ENCODE peak calls at places on chromosomes 13 and 19, in four cellular contexts. A is K562, W is GM12878, S is HepG2. G is an unnamed sample.
A peak's percentile ranks its signal among the peaks of the same experiment; 100 is the strongest.

GRCh38 chr13:60538566-60538965 is 141.5 kb downstream of the TDRD3 start:
- DNase-seq in A (no peak), S (no peak), W (no peak), G (no peak)

GRCh38 chr13:61695147-61695546 is 279.5 kb upstream of the PCDH20 start:
- DNase-seq in S (no peak), W (no peak), A (no peak), G (no peak)

GRCh38 chr19:3453840-3454239 is 26.5 kb downstream of the SMIM24 start:
- DNase-seq in W (no peak), A (no peak), S (no peak), G (no peak)

GRCh38 chr13:84097148-84097547 is 214.9 kb upstream of the SLITRK1 start:
- DNase-seq in A (no peak), S (no peak), W (no peak), G (no peak)

GRCh38 chr13:47216176-47216822 is 319.4 kb upstream of the HTR2A start:
- DNase-seq in A (no peak), S (no peak), W (no peak), G (no peak)

GRCh38 chr13:98771838-98772611 is 19.6 kb upstream of the SLC15A1 start:
- DNase-seq in A (no peak), W (no peak), S (no peak), G (no peak)

GRCh38 chr19:4388171-4389063 is 11.9 kb downstream of the SH3GL1 start:
- DNase-seq in W (no peak), S (no peak), A (no peak), G (no peak)

GRCh38 chr19:19817357-19817756 is 4.2 kb downstream of the ZNF506 start:
- DNase-seq in S (no peak), W (no peak), A (no peak), G (no peak)

GRCh38 chr19:1411255-1412191 is 4.1 kb downstream of the DAZAP1 start:
- DNase-seq in S (no peak), A (no peak), W (no peak), G (no peak)

GRCh38 chr13:78241278-78241919 is 322.8 kb upstream of the EDNRB start:
- DNase-seq in A (peak; percentile 11), S (peak; percentile 27), W (no peak), G (peak; percentile 85)

GRCh38 chr19:10800488-10800887 is 35.5 kb downstream of the TMED1 start:
- DNase-seq in S (no peak), W (no peak), A (no peak), G (no peak)

GRCh38 chr13:44300895-44301638 is 72.6 kb upstream of the SERP2 start:
- DNase-seq in A (no peak), S (no peak), W (peak; percentile 56), G (no peak)

GRCh38 chr13:54196684-54197083 is 1168.1 kb downstream of the OLFM4 start:
- DNase-seq in A (no peak), S (no peak), W (no peak), G (no peak)

GRCh38 chr19:15810335-15810734 is 5.1 kb downstream of the OR10H1 start:
- DNase-seq in W (no peak), S (peak; percentile 24), A (peak; percentile 47), G (no peak)

GRCh38 chr13:78060966-78061365 is 142.3 kb upstream of the EDNRB start:
- DNase-seq in A (no peak), S (no peak), W (no peak), G (no peak)

GRCh38 chr13:45178349-45179142 is 22.3 kb downstream of the KCTD4 start:
- DNase-seq in W (no peak), A (no peak), S (peak; percentile 53), G (peak; percentile 37)

GRCh38 chr13:97068964-97069815 is 74.9 kb upstream of the OXGR1 start:
- DNase-seq in W (no peak), A (no peak), S (no peak), G (no peak)

GRCh38 chr19:51327066-51327985 is 14.6 kb downstream of the VSIG10L start:
- DNase-seq in W (no peak), S (peak; percentile 59), A (peak; percentile 96), G (peak; percentile 92)

GRCh38 chr19:19534556-19535265 is 3.4 kb upstream of the CILP2 start:
- DNase-seq in S (no peak), W (no peak), A (no peak), G (no peak)

GRCh38 chr13:75628811-75629210 is 7.3 kb upstream of the LMO7 start:
- DNase-seq in A (no peak), S (no peak), W (no peak), G (no peak)

GRCh38 chr13:27839809-27840467 is 47.7 kb downstream of the GSX1 start:
- DNase-seq in W (no peak), S (no peak), A (no peak), G (no peak)

GRCh38 chr13:107765724-107766436 is 449.5 kb downstream of the LIG4 start:
- DNase-seq in S (no peak), A (no peak), W (no peak), G (no peak)

GRCh38 chr13:65913173-65913572 is 1317.0 kb downstream of the PCDH9 start:
- DNase-seq in W (no peak), S (no peak), A (no peak), G (no peak)

GRCh38 chr19:2751438-2751830 is 11.6 kb upstream of the SLC39A3 start:
- DNase-seq in A (no peak), W (no peak), S (no peak), G (no peak)

GRCh38 chr19:29539668-29540067 is 13.9 kb downstream of the VSTM2B start:
- DNase-seq in A (no peak), S (no peak), W (no peak), G (no peak)

GRCh38 chr13:111095911-111096501 is 19.1 kb upstream of the ARHGEF7 start:
- DNase-seq in A (no peak), W (no peak), S (no peak), G (no peak)

GRCh38 chr13:98466634-98467236 is 110.2 kb downstream of the STK24 start:
- DNase-seq in A (peak; percentile 63), W (no peak), S (peak; percentile 43), G (peak; percentile 65)

GRCh38 chr19:12159773-12160414 is 3.0 kb upstream of the ZNF136 start:
- DNase-seq in W (no peak), A (peak; percentile 54), S (no peak), G (no peak)

GRCh38 chr13:29693297-29693945 is 97.9 kb upstream of the SLC7A1 start:
- DNase-seq in S (no peak), A (no peak), W (no peak), G (no peak)

GRCh38 chr19:41330946-41331678 is 21.1 kb downstream of the CCDC97 start:
- DNase-seq in W (no peak), S (no peak), A (no peak), G (no peak)

GRCh38 chr13:36329355-36329754 is 16.8 kb downstream of the SPART start:
- DNase-seq in S (no peak), A (no peak), W (no peak), G (no peak)
- TF ChIP-seq TARDBP in S (no peak), A (no peak), W (no peak), G (no peak)

DNA sequence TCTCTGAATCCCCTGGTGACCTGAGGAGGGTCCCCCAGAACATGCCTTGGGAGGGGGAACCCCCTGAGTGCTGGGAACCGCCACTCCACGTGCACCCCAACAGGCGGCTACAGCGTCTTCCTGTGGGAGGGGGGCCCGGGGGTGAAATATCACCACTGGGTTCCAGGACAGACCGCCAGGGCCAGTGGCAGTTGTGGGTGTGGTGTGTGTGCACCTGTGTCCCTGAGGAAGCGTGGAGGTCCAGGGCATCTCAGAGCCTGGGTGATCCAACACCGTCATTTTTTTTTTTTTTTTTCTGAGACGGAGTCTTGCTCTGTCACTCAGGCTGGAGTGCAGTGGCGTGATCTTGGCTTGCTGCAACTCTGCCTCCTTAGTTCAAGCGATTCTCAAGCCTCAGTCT is 4.2 kb downstream of the ADGRE5 start:
- DNase-seq in A (peak; percentile 14), S (no peak), W (no peak), G (no peak)
- TF ChIP-seq TARDBP in A (no peak), S (no peak), W (no peak), G (no peak)

GRCh38 chr19:47539747-47540311 is 25.0 kb upstream of the NAPA start:
- DNase-seq in A (no peak), W (no peak), S (no peak), G (no peak)
- TF ChIP-seq TARDBP in A (no peak), W (no peak), S (no peak), G (no peak)

DNA sequence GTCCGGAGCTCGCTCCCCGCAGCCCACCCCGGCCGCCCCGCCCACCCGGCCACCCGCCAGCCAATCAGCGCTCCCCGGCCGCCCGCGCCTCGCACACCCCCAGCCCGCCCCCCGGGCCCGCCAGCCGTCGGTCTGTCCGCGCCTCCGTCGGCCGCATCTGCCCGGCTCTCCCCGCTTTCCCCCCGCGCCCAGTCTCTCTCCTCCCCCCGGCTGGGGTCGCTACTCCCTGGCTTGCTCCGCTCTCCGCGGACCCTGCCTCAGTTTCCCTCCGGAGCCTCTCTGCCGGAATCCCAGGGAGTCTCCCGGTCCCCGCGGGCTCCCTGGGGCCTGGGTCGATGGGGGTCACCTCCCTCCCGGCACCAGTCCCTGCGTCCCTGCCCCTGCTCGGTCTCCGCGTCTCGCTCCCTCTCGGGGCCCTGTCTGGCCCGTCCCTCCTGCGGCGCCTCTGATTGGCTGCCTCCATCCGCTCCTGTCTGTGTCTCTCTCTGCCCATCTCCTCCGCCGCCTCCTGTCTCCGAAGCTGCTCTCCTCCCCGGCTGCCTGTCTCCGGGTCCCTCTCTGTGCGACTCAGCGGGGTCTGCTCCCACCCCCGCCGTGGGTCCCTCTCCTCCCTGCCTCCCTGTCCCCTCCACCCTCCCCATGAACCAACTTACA is 485 bp downstream of the IL11 start:
- DNase-seq in S (no peak), A (peak; percentile 93), W (no peak), G (peak; percentile 46)
- TF ChIP-seq TARDBP in S (no peak), A (no peak), W (no peak), G (no peak)

GRCh38 chr13:113917096-113917495 is 53.2 kb upstream of the GAS6 start:
- DNase-seq in W (no peak), A (no peak), S (no peak), G (no peak)
- TF ChIP-seq TARDBP in W (no peak), A (no peak), S (no peak), G (no peak)

G was measured in HEK293T.